ENCODE peak calls at places on chromosome 5, in eight cellular contexts. One of them, this sample, is unnamed.
A peak's percentile ranks its signal among the peaks of the same experiment; 100 is the strongest.

GRCh38 chr5:1934056-1934394 is 51.3 kb upstream of the IRX4 start:
- DNase-seq in A172: no peak
- DNase-seq in Ammon's horn: no peak
- DNase-seq in mesenteric fat pad: peak; percentile 67
- DNase-seq in amygdala: no peak
- DNase-seq in colonic mucosa: no peak
- DNase-seq in mucosa of descending colon: no peak
- DNase-seq in anterior cingulate cortex: no peak
- DNase-seq in this sample: no peak

GRCh38 chr5:160133918-160134304 is 14.7 kb upstream of the PWWP2A start:
- DNase-seq in mucosa of descending colon: no peak
- DNase-seq in Ammon's horn: no peak
- DNase-seq in mesenteric fat pad: no peak
- DNase-seq in A172: no peak
- DNase-seq in amygdala: no peak
- DNase-seq in anterior cingulate cortex: no peak
- DNase-seq in colonic mucosa: no peak
- DNase-seq in this sample: no peak

GRCh38 chr5:135934939-135935338 is 19.8 kb downstream of the LECT2 start:
- DNase-seq in Ammon's horn: no peak
- DNase-seq in mucosa of descending colon: no peak
- DNase-seq in amygdala: no peak
- DNase-seq in colonic mucosa: no peak
- DNase-seq in anterior cingulate cortex: no peak
- DNase-seq in A172: no peak
- DNase-seq in mesenteric fat pad: no peak
- DNase-seq in this sample: no peak

GRCh38 chr5:120734033-120734432 is 269.9 kb downstream of the PRR16 start:
- DNase-seq in anterior cingulate cortex: no peak
- DNase-seq in Ammon's horn: no peak
- DNase-seq in mucosa of descending colon: no peak
- DNase-seq in amygdala: no peak
- DNase-seq in A172: no peak
- DNase-seq in mesenteric fat pad: no peak
- DNase-seq in colonic mucosa: no peak
- DNase-seq in this sample: no peak

GRCh38 chr5:62284946-62285891 is 20.8 kb upstream of the KIF2A start:
- DNase-seq in anterior cingulate cortex: no peak
- DNase-seq in colonic mucosa: no peak
- DNase-seq in A172: no peak
- DNase-seq in mucosa of descending colon: no peak
- DNase-seq in amygdala: no peak
- DNase-seq in mesenteric fat pad: no peak
- DNase-seq in Ammon's horn: no peak
- DNase-seq in this sample: no peak

GRCh38 chr5:55546991-55547390 is 12.2 kb upstream of the PLPP1 start:
- DNase-seq in mucosa of descending colon: no peak
- DNase-seq in Ammon's horn: no peak
- DNase-seq in mesenteric fat pad: no peak
- DNase-seq in amygdala: no peak
- DNase-seq in anterior cingulate cortex: no peak
- DNase-seq in colonic mucosa: no peak
- DNase-seq in A172: no peak
- DNase-seq in this sample: no peak

GRCh38 chr5:6812800-6813731 is 99.8 kb downstream of the TENT4A start:
- DNase-seq in Ammon's horn: peak; percentile 24
- DNase-seq in colonic mucosa: peak; percentile 85
- DNase-seq in mucosa of descending colon: peak; percentile 84
- DNase-seq in mesenteric fat pad: no peak
- DNase-seq in amygdala: no peak
- DNase-seq in anterior cingulate cortex: no peak
- DNase-seq in A172: no peak
- DNase-seq in this sample: no peak

GRCh38 chr5:75108515-75108914 is 56.2 kb upstream of the GCNT4 start:
- DNase-seq in amygdala: no peak
- DNase-seq in Ammon's horn: no peak
- DNase-seq in A172: no peak
- DNase-seq in anterior cingulate cortex: no peak
- DNase-seq in colonic mucosa: no peak
- DNase-seq in mucosa of descending colon: no peak
- DNase-seq in mesenteric fat pad: no peak
- DNase-seq in this sample: no peak

GRCh38 chr5:177008716-177009115 is 2.1 kb upstream of the UIMC1 start:
- DNase-seq in mesenteric fat pad: no peak
- DNase-seq in amygdala: no peak
- DNase-seq in A172: no peak
- DNase-seq in mucosa of descending colon: no peak
- DNase-seq in anterior cingulate cortex: no peak
- DNase-seq in Ammon's horn: no peak
- DNase-seq in colonic mucosa: no peak
- DNase-seq in this sample: no peak

GRCh38 chr5:87383216-87383615 is 29.5 kb downstream of the CCNH start:
- DNase-seq in A172: peak; percentile 38
- DNase-seq in mesenteric fat pad: no peak
- DNase-seq in amygdala: no peak
- DNase-seq in anterior cingulate cortex: no peak
- DNase-seq in mucosa of descending colon: no peak
- DNase-seq in colonic mucosa: no peak
- DNase-seq in Ammon's horn: no peak
- DNase-seq in this sample: no peak

GRCh38 chr5:122985006-122985700 is 51.4 kb downstream of the PPIC start:
- DNase-seq in anterior cingulate cortex: no peak
- DNase-seq in amygdala: no peak
- DNase-seq in mucosa of descending colon: no peak
- DNase-seq in mesenteric fat pad: no peak
- DNase-seq in colonic mucosa: no peak
- DNase-seq in Ammon's horn: no peak
- DNase-seq in A172: no peak
- DNase-seq in this sample: no peak

GRCh38 chr5:175464414-175465233 is 13.7 kb upstream of the SFXN1 start:
- DNase-seq in colonic mucosa: peak; percentile 74
- DNase-seq in Ammon's horn: peak; percentile 78
- DNase-seq in mucosa of descending colon: peak; percentile 32
- DNase-seq in anterior cingulate cortex: no peak
- DNase-seq in amygdala: no peak
- DNase-seq in A172: peak; percentile 38
- DNase-seq in mesenteric fat pad: no peak
- DNase-seq in this sample: no peak

GRCh38 chr5:52867809-52868208 is 80.1 kb downstream of the ITGA1 start:
- DNase-seq in A172: peak; percentile 14
- DNase-seq in colonic mucosa: no peak
- DNase-seq in amygdala: no peak
- DNase-seq in mucosa of descending colon: no peak
- DNase-seq in Ammon's horn: no peak
- DNase-seq in mesenteric fat pad: no peak
- DNase-seq in anterior cingulate cortex: no peak
- DNase-seq in this sample: no peak

GRCh38 chr5:51380603-51381207 is 2.5 kb upstream of the ISL1 start:
- DNase-seq in amygdala: no peak
- DNase-seq in anterior cingulate cortex: no peak
- DNase-seq in A172: no peak
- DNase-seq in mesenteric fat pad: no peak
- DNase-seq in Ammon's horn: no peak
- DNase-seq in mucosa of descending colon: no peak
- DNase-seq in colonic mucosa: no peak
- DNase-seq in this sample: no peak

GRCh38 chr5:142947427-142947709 is 177.2 kb downstream of the ARHGAP26 start:
- DNase-seq in mucosa of descending colon: no peak
- DNase-seq in colonic mucosa: no peak
- DNase-seq in Ammon's horn: no peak
- DNase-seq in A172: no peak
- DNase-seq in amygdala: no peak
- DNase-seq in mesenteric fat pad: no peak
- DNase-seq in anterior cingulate cortex: no peak
- DNase-seq in this sample: no peak

GRCh38 chr5:2550479-2550878 is 201.0 kb downstream of the IRX2 start:
- DNase-seq in anterior cingulate cortex: no peak
- DNase-seq in amygdala: no peak
- DNase-seq in mucosa of descending colon: no peak
- DNase-seq in colonic mucosa: no peak
- DNase-seq in Ammon's horn: no peak
- DNase-seq in A172: no peak
- DNase-seq in mesenteric fat pad: no peak
- DNase-seq in this sample: no peak

GRCh38 chr5:172399336-172399735 is 55.0 kb downstream of the SH3PXD2B start:
- DNase-seq in Ammon's horn: no peak
- DNase-seq in colonic mucosa: no peak
- DNase-seq in mucosa of descending colon: no peak
- DNase-seq in mesenteric fat pad: no peak
- DNase-seq in anterior cingulate cortex: no peak
- DNase-seq in amygdala: no peak
- DNase-seq in A172: no peak
- DNase-seq in this sample: no peak

GRCh38 chr5:109328626-109329025 is 81.1 kb downstream of the PJA2 start:
- DNase-seq in anterior cingulate cortex: no peak
- DNase-seq in A172: peak; percentile 3
- DNase-seq in mesenteric fat pad: no peak
- DNase-seq in Ammon's horn: no peak
- DNase-seq in amygdala: no peak
- DNase-seq in mucosa of descending colon: no peak
- DNase-seq in colonic mucosa: no peak
- DNase-seq in this sample: no peak

GRCh38 chr5:76715734-76716455 is at the start of gene F2R:
- DNase-seq in colonic mucosa: peak; percentile 64
- DNase-seq in amygdala: no peak
- DNase-seq in anterior cingulate cortex: peak; percentile 13
- DNase-seq in A172: peak; percentile 28
- DNase-seq in mesenteric fat pad: peak; percentile 89
- DNase-seq in Ammon's horn: peak; percentile 18
- DNase-seq in mucosa of descending colon: peak; percentile 76
- DNase-seq in this sample: no peak

GRCh38 chr5:98454407-98454806 is 319.1 kb upstream of the RGMB start:
- DNase-seq in A172: no peak
- DNase-seq in mesenteric fat pad: no peak
- DNase-seq in mucosa of descending colon: no peak
- DNase-seq in amygdala: no peak
- DNase-seq in Ammon's horn: no peak
- DNase-seq in anterior cingulate cortex: no peak
- DNase-seq in colonic mucosa: no peak
- DNase-seq in this sample: no peak

GRCh38 chr5:56507348-56507930 is 274.3 kb upstream of the ANKRD55 start:
- DNase-seq in mesenteric fat pad: no peak
- DNase-seq in anterior cingulate cortex: no peak
- DNase-seq in amygdala: no peak
- DNase-seq in A172: no peak
- DNase-seq in Ammon's horn: no peak
- DNase-seq in colonic mucosa: peak; percentile 25
- DNase-seq in mucosa of descending colon: no peak
- DNase-seq in this sample: no peak

GRCh38 chr5:17216176-17216973 is 1.1 kb upstream of the BASP1 start:
- DNase-seq in colonic mucosa: peak; percentile 85
- DNase-seq in amygdala: peak; percentile 50
- DNase-seq in Ammon's horn: peak; percentile 86
- DNase-seq in A172: peak; percentile 74
- DNase-seq in anterior cingulate cortex: peak; percentile 42
- DNase-seq in mesenteric fat pad: no peak
- DNase-seq in mucosa of descending colon: peak; percentile 82
- DNase-seq in this sample: peak; percentile 83

GRCh38 chr5:61334224-61335196 is 2.5 kb downstream of the ZSWIM6 start:
- DNase-seq in colonic mucosa: no peak
- DNase-seq in anterior cingulate cortex: no peak
- DNase-seq in mesenteric fat pad: no peak
- DNase-seq in mucosa of descending colon: no peak
- DNase-seq in amygdala: no peak
- DNase-seq in A172: no peak
- DNase-seq in Ammon's horn: peak; percentile 30
- DNase-seq in this sample: no peak

GRCh38 chr5:97986069-97986468 is 787.4 kb upstream of the RGMB start:
- DNase-seq in mesenteric fat pad: no peak
- DNase-seq in colonic mucosa: no peak
- DNase-seq in mucosa of descending colon: no peak
- DNase-seq in Ammon's horn: no peak
- DNase-seq in A172: peak; percentile 23
- DNase-seq in amygdala: no peak
- DNase-seq in anterior cingulate cortex: no peak
- DNase-seq in this sample: no peak

GRCh38 chr5:73306741-73307275 is 133.8 kb downstream of the TMEM174 start:
- DNase-seq in mesenteric fat pad: no peak
- DNase-seq in colonic mucosa: no peak
- DNase-seq in mucosa of descending colon: no peak
- DNase-seq in anterior cingulate cortex: no peak
- DNase-seq in Ammon's horn: no peak
- DNase-seq in amygdala: no peak
- DNase-seq in A172: no peak
- DNase-seq in this sample: no peak

GRCh38 chr5:15037247-15037908 is 165.8 kb upstream of the ANKH start:
- DNase-seq in A172: no peak
- DNase-seq in mucosa of descending colon: no peak
- DNase-seq in colonic mucosa: no peak
- DNase-seq in mesenteric fat pad: no peak
- DNase-seq in Ammon's horn: no peak
- DNase-seq in anterior cingulate cortex: no peak
- DNase-seq in amygdala: no peak
- DNase-seq in this sample: no peak

GRCh38 chr5:78757269-78758053 is 108.9 kb upstream of the LHFPL2 start:
- DNase-seq in colonic mucosa: no peak
- DNase-seq in amygdala: no peak
- DNase-seq in A172: peak; percentile 57
- DNase-seq in Ammon's horn: no peak
- DNase-seq in mucosa of descending colon: no peak
- DNase-seq in mesenteric fat pad: no peak
- DNase-seq in anterior cingulate cortex: no peak
- DNase-seq in this sample: no peak

GRCh38 chr5:89948977-89949376 is 460.6 kb downstream of the CETN3 start:
- DNase-seq in anterior cingulate cortex: no peak
- DNase-seq in amygdala: no peak
- DNase-seq in mesenteric fat pad: no peak
- DNase-seq in colonic mucosa: no peak
- DNase-seq in mucosa of descending colon: no peak
- DNase-seq in Ammon's horn: no peak
- DNase-seq in A172: no peak
- DNase-seq in this sample: no peak

GRCh38 chr5:1793301-1793740 is 6.3 kb downstream of the MRPL36 start:
- DNase-seq in A172: no peak
- DNase-seq in Ammon's horn: no peak
- DNase-seq in mesenteric fat pad: peak; percentile 59
- DNase-seq in colonic mucosa: no peak
- DNase-seq in mucosa of descending colon: no peak
- DNase-seq in amygdala: no peak
- DNase-seq in anterior cingulate cortex: no peak
- DNase-seq in this sample: no peak

GRCh38 chr5:180135128-180135955 is 63.8 kb upstream of the RNF130 start:
- DNase-seq in mucosa of descending colon: no peak
- DNase-seq in A172: peak; percentile 92
- DNase-seq in amygdala: no peak
- DNase-seq in colonic mucosa: peak; percentile 12
- DNase-seq in anterior cingulate cortex: no peak
- DNase-seq in mesenteric fat pad: peak; percentile 82
- DNase-seq in Ammon's horn: peak; percentile 54
- DNase-seq in this sample: no peak

GRCh38 chr5:179769796-179770195 is 24.0 kb upstream of the LTC4S start:
- DNase-seq in Ammon's horn: no peak
- DNase-seq in amygdala: no peak
- DNase-seq in mucosa of descending colon: no peak
- DNase-seq in mesenteric fat pad: no peak
- DNase-seq in A172: no peak
- DNase-seq in anterior cingulate cortex: no peak
- DNase-seq in colonic mucosa: no peak
- DNase-seq in this sample: no peak

GRCh38 chr5:147065071-147065470 is 169.8 kb upstream of the STK32A start:
- DNase-seq in mucosa of descending colon: no peak
- DNase-seq in mesenteric fat pad: no peak
- DNase-seq in A172: no peak
- DNase-seq in Ammon's horn: no peak
- DNase-seq in amygdala: no peak
- DNase-seq in colonic mucosa: no peak
- DNase-seq in anterior cingulate cortex: no peak
- DNase-seq in this sample: no peak

GRCh38 chr5:42612997-42613396 is 143.6 kb upstream of the CCDC152 start:
- DNase-seq in A172: no peak
- DNase-seq in mucosa of descending colon: no peak
- DNase-seq in amygdala: no peak
- DNase-seq in colonic mucosa: no peak
- DNase-seq in Ammon's horn: no peak
- DNase-seq in anterior cingulate cortex: no peak
- DNase-seq in mesenteric fat pad: no peak
- DNase-seq in this sample: no peak

GRCh38 chr5:159106193-159106568 is 6.5 kb upstream of the EBF1 start:
- DNase-seq in mesenteric fat pad: no peak
- DNase-seq in A172: no peak
- DNase-seq in colonic mucosa: no peak
- DNase-seq in Ammon's horn: no peak
- DNase-seq in anterior cingulate cortex: no peak
- DNase-seq in amygdala: no peak
- DNase-seq in mucosa of descending colon: no peak
- DNase-seq in this sample: no peak